ENCODE peak calls at places on chromosomes 7 and 10, in seven cellular contexts. L, R, F, G, M, O and T are unnamed samples.

GRCh38 chr10:22713853-22714523 is 390 bp downstream of the PIP4K2A start:
- DNase-seq in G (no peak), R (no peak), F (no peak), M (peak), O (peak), L (peak), T (peak)

GRCh38 chr7:153004341-153004740 is 244.8 kb downstream of the ACTR3B start:
- DNase-seq in O (no peak), M (no peak), G (no peak), R (no peak), L (no peak), F (no peak), T (no peak)

GRCh38 chr7:44217852-44218402 is 17.1 kb downstream of the YKT6 start:
- DNase-seq in L (no peak), R (no peak), M (no peak), F (no peak), G (no peak), O (no peak), T (no peak)

GRCh38 chr10:14074062-14074884 is 256.5 kb downstream of the FRMD4A start:
- DNase-seq in O (no peak), F (peak), L (no peak), M (no peak), R (no peak), G (no peak), T (no peak)

GRCh38 chr7:1027285-1028043 is 16.9 kb upstream of the GPR146 start:
- DNase-seq in F (no peak), R (no peak), O (no peak), G (no peak), M (no peak), L (no peak), T (no peak)

GRCh38 chr7:92831716-92832622 is 4.4 kb downstream of the CDK6 start:
- DNase-seq in O (no peak), L (no peak), F (peak), R (no peak), G (no peak), M (peak), T (no peak)

GRCh38 chr10:6139470-6139869 is 50.6 kb downstream of the RBM17 start:
- DNase-seq in G (no peak), O (no peak), M (no peak), F (no peak), R (no peak), L (no peak), T (no peak)

GRCh38 chr10:90133606-90134005 is 432.2 kb downstream of the KIF20B start:
- DNase-seq in G (no peak), R (no peak), M (no peak), L (no peak), F (no peak), O (no peak), T (no peak)

GRCh38 chr7:76225951-76226350 is 24.3 kb downstream of the SRRM3 start:
- DNase-seq in M (no peak), R (no peak), F (no peak), O (no peak), G (no peak), L (no peak), T (peak)